ENCODE peak calls at places on chromosomes 3 and 15, in eight cellular contexts. One of them, this sample, is unnamed.
A peak's percentile ranks its signal among the peaks of the same experiment; 100 is the strongest.

GRCh38 chr15:100189849-100190248 is 151.9 kb downstream of the ADAMTS17 start:
- DNase-seq in pancreas: no peak
- DNase-seq in AG04450: no peak
- DNase-seq in fibroblast of lung: peak; percentile 48
- DNase-seq in lower leg skin: no peak
- DNase-seq in stomach: no peak
- DNase-seq in colonic mucosa: no peak
- DNase-seq in right atrium auricular region: no peak
- DNase-seq in this sample: no peak

GRCh38 chr15:42826251-42826890 is 89.4 kb upstream of the CDAN1 start:
- DNase-seq in pancreas: no peak
- DNase-seq in AG04450: no peak
- DNase-seq in fibroblast of lung: peak; percentile 9
- DNase-seq in lower leg skin: no peak
- DNase-seq in stomach: no peak
- DNase-seq in colonic mucosa: peak; percentile 19
- DNase-seq in right atrium auricular region: no peak
- DNase-seq in this sample: no peak

GRCh38 chr3:116165190-116165589 is 280.1 kb downstream of the LSAMP start:
- DNase-seq in pancreas: no peak
- DNase-seq in AG04450: no peak
- DNase-seq in fibroblast of lung: no peak
- DNase-seq in lower leg skin: no peak
- DNase-seq in stomach: no peak
- DNase-seq in colonic mucosa: no peak
- DNase-seq in right atrium auricular region: no peak
- DNase-seq in this sample: no peak

GRCh38 chr15:91593653-91594052 is 259.9 kb upstream of the SLCO3A1 start:
- DNase-seq in pancreas: no peak
- DNase-seq in AG04450: no peak
- DNase-seq in fibroblast of lung: no peak
- DNase-seq in lower leg skin: no peak
- DNase-seq in stomach: no peak
- DNase-seq in colonic mucosa: no peak
- DNase-seq in right atrium auricular region: no peak
- DNase-seq in this sample: no peak

GRCh38 chr15:88651971-88652370 is 13.2 kb downstream of the ISG20 start:
- DNase-seq in pancreas: no peak
- DNase-seq in AG04450: no peak
- DNase-seq in fibroblast of lung: no peak
- DNase-seq in lower leg skin: no peak
- DNase-seq in stomach: no peak
- DNase-seq in colonic mucosa: peak; percentile 16
- DNase-seq in right atrium auricular region: peak; percentile 36
- DNase-seq in this sample: no peak

GRCh38 chr15:31374489-31374888 is 47.9 kb downstream of the KLF13 start:
- DNase-seq in pancreas: peak; percentile 28
- DNase-seq in AG04450: no peak
- DNase-seq in fibroblast of lung: no peak
- DNase-seq in lower leg skin: no peak
- DNase-seq in stomach: no peak
- DNase-seq in colonic mucosa: peak; percentile 80
- DNase-seq in right atrium auricular region: no peak
- DNase-seq in this sample: no peak

GRCh38 chr15:48177383-48177874 is 666 bp downstream of the MYEF2 start:
- DNase-seq in pancreas: no peak
- DNase-seq in AG04450: no peak
- DNase-seq in fibroblast of lung: peak; percentile 70
- DNase-seq in lower leg skin: no peak
- DNase-seq in stomach: no peak
- DNase-seq in colonic mucosa: no peak
- DNase-seq in right atrium auricular region: no peak
- DNase-seq in this sample: peak; percentile 16

GRCh38 chr3:173617490-173617889 is 219.9 kb downstream of the NLGN1 start:
- DNase-seq in pancreas: peak; percentile 62
- DNase-seq in AG04450: no peak
- DNase-seq in fibroblast of lung: no peak
- DNase-seq in lower leg skin: no peak
- DNase-seq in stomach: peak; percentile 36
- DNase-seq in colonic mucosa: no peak
- DNase-seq in right atrium auricular region: no peak
- DNase-seq in this sample: no peak

GRCh38 chr3:45055411-45056143 is 29.5 kb downstream of the CLEC3B start:
- DNase-seq in pancreas: no peak
- DNase-seq in AG04450: peak; percentile 85
- DNase-seq in fibroblast of lung: peak; percentile 91
- DNase-seq in lower leg skin: no peak
- DNase-seq in stomach: no peak
- DNase-seq in colonic mucosa: no peak
- DNase-seq in right atrium auricular region: no peak
- DNase-seq in this sample: peak; percentile 74

GRCh38 chr3:136751259-136752045 is 726 bp downstream of the STAG1 start:
- DNase-seq in pancreas: peak; percentile 87
- DNase-seq in AG04450: peak; percentile 48
- DNase-seq in fibroblast of lung: peak; percentile 74
- DNase-seq in lower leg skin: peak; percentile 67
- DNase-seq in stomach: peak; percentile 81
- DNase-seq in colonic mucosa: peak; percentile 84
- DNase-seq in right atrium auricular region: peak; percentile 74
- DNase-seq in this sample: peak; percentile 39

GRCh38 chr3:138681463-138682215 is 73.1 kb downstream of the FAIM start:
- DNase-seq in pancreas: no peak
- DNase-seq in AG04450: no peak
- DNase-seq in fibroblast of lung: no peak
- DNase-seq in lower leg skin: no peak
- DNase-seq in stomach: no peak
- DNase-seq in colonic mucosa: no peak
- DNase-seq in right atrium auricular region: no peak
- DNase-seq in this sample: no peak

GRCh38 chr15:101091080-101092017 is 160.5 kb downstream of the CHSY1 start:
- DNase-seq in pancreas: no peak
- DNase-seq in AG04450: peak; percentile 24
- DNase-seq in fibroblast of lung: peak; percentile 85
- DNase-seq in lower leg skin: no peak
- DNase-seq in stomach: no peak
- DNase-seq in colonic mucosa: no peak
- DNase-seq in right atrium auricular region: peak; percentile 82
- DNase-seq in this sample: peak; percentile 52

GRCh38 chr3:190012784-190013183 is 107.9 kb downstream of the P3H2 start:
- DNase-seq in pancreas: no peak
- DNase-seq in AG04450: no peak
- DNase-seq in fibroblast of lung: peak; percentile 70
- DNase-seq in lower leg skin: no peak
- DNase-seq in stomach: no peak
- DNase-seq in colonic mucosa: no peak
- DNase-seq in right atrium auricular region: no peak
- DNase-seq in this sample: no peak

GRCh38 chr3:107988464-107989156 is 102.2 kb downstream of the CD47 start:
- DNase-seq in pancreas: peak; percentile 62
- DNase-seq in AG04450: no peak
- DNase-seq in fibroblast of lung: peak; percentile 59
- DNase-seq in lower leg skin: peak; percentile 73
- DNase-seq in stomach: peak; percentile 52
- DNase-seq in colonic mucosa: peak; percentile 85
- DNase-seq in right atrium auricular region: no peak
- DNase-seq in this sample: peak; percentile 73

GRCh38 chr3:47716656-47717055 is 65.0 kb downstream of the SMARCC1 start:
- DNase-seq in pancreas: no peak
- DNase-seq in AG04450: no peak
- DNase-seq in fibroblast of lung: no peak
- DNase-seq in lower leg skin: no peak
- DNase-seq in stomach: no peak
- DNase-seq in colonic mucosa: no peak
- DNase-seq in right atrium auricular region: no peak
- DNase-seq in this sample: no peak

GRCh38 chr15:64152507-64153387 is 1.2 kb downstream of the SNX22 start:
- DNase-seq in pancreas: peak; percentile 71
- DNase-seq in AG04450: no peak
- DNase-seq in fibroblast of lung: no peak
- DNase-seq in lower leg skin: no peak
- DNase-seq in stomach: no peak
- DNase-seq in colonic mucosa: no peak
- DNase-seq in right atrium auricular region: no peak
- DNase-seq in this sample: no peak

GRCh38 chr15:89201465-89202005 is 19.8 kb downstream of the RLBP1 start:
- DNase-seq in pancreas: no peak
- DNase-seq in AG04450: no peak
- DNase-seq in fibroblast of lung: no peak
- DNase-seq in lower leg skin: no peak
- DNase-seq in stomach: no peak
- DNase-seq in colonic mucosa: no peak
- DNase-seq in right atrium auricular region: no peak
- DNase-seq in this sample: no peak

GRCh38 chr3:157175678-157176077 is 15.7 kb upstream of the CCNL1 start:
- DNase-seq in pancreas: peak; percentile 71
- DNase-seq in AG04450: no peak
- DNase-seq in fibroblast of lung: peak; percentile 16
- DNase-seq in lower leg skin: no peak
- DNase-seq in stomach: no peak
- DNase-seq in colonic mucosa: peak; percentile 45
- DNase-seq in right atrium auricular region: no peak
- DNase-seq in this sample: no peak

GRCh38 chr15:68479406-68479805 is 47.4 kb upstream of the ITGA11 start:
- DNase-seq in pancreas: no peak
- DNase-seq in AG04450: peak; percentile 24
- DNase-seq in fibroblast of lung: peak; percentile 97
- DNase-seq in lower leg skin: no peak
- DNase-seq in stomach: no peak
- DNase-seq in colonic mucosa: peak; percentile 26
- DNase-seq in right atrium auricular region: peak; percentile 88
- DNase-seq in this sample: no peak

GRCh38 chr3:195102609-195103467 is 168.1 kb downstream of the XXYLT1 start:
- DNase-seq in pancreas: no peak
- DNase-seq in AG04450: peak; percentile 88
- DNase-seq in fibroblast of lung: peak; percentile 95
- DNase-seq in lower leg skin: peak; percentile 52
- DNase-seq in stomach: no peak
- DNase-seq in colonic mucosa: peak; percentile 71
- DNase-seq in right atrium auricular region: no peak
- DNase-seq in this sample: peak; percentile 95

GRCh38 chr3:20097015-20097414 is 56.8 kb downstream of the KAT2B start:
- DNase-seq in pancreas: no peak
- DNase-seq in AG04450: no peak
- DNase-seq in fibroblast of lung: peak; percentile 9
- DNase-seq in lower leg skin: no peak
- DNase-seq in stomach: peak; percentile 61
- DNase-seq in colonic mucosa: no peak
- DNase-seq in right atrium auricular region: no peak
- DNase-seq in this sample: no peak

GRCh38 chr15:39907216-39907615 is 12.8 kb downstream of the GPR176 start:
- DNase-seq in pancreas: no peak
- DNase-seq in AG04450: no peak
- DNase-seq in fibroblast of lung: no peak
- DNase-seq in lower leg skin: no peak
- DNase-seq in stomach: no peak
- DNase-seq in colonic mucosa: no peak
- DNase-seq in right atrium auricular region: no peak
- DNase-seq in this sample: no peak

GRCh38 chr3:161560006-161560637 is 63.5 kb downstream of the OTOL1 start:
- DNase-seq in pancreas: no peak
- DNase-seq in AG04450: no peak
- DNase-seq in fibroblast of lung: peak; percentile 38
- DNase-seq in lower leg skin: no peak
- DNase-seq in stomach: peak; percentile 28
- DNase-seq in colonic mucosa: peak; percentile 21
- DNase-seq in right atrium auricular region: no peak
- DNase-seq in this sample: no peak

DNA sequence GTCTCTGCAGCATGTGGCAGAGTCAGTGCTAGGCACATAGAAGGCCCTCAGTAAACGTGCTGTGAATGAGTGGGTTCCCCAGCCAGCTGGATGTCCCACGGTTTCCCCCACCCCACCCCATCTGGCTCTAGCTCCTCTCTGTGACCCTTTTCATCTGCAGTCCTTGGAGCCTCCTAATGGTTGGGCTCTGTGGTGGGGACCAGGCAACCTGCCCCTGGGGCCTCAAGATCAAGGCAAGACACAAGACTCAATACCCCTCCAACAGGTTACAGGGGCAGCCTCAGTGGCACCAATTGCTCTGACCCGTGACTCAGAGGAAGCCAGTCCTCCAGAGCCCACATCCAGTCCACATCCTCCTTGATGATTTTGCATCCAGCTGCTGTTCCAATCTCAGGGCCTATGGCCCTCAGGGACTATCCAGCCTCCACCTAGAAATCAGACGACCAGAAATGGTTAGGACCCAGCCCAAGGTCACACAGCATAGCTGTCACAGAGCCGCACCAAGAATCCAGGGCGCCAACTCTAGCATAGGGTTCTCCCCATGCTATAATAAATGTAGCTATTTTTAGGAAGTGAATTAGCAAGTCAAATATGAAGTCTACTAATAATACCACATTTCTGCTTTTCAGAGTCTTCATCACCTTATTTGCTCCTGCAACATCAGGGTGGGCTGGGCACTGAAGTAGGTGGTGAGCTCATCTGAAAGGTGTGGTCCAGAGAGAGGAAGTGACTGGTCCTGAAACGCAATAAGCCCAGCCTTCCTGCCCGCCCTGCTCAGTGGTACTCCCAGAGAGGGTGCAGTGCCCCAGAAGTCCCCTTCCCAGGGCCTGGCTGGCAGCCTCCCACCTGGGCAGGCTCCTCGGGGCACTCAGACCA is 17.4 kb upstream of the CYP11A1 start:
- DNase-seq in pancreas: no peak
- DNase-seq in AG04450: no peak
- DNase-seq in fibroblast of lung: peak; percentile 82
- DNase-seq in lower leg skin: no peak
- DNase-seq in stomach: peak; percentile 46
- DNase-seq in colonic mucosa: no peak
- DNase-seq in right atrium auricular region: no peak
- DNase-seq in this sample: no peak
- H3K4me3 ChIP-seq in pancreas: no peak overlapping the region
- H3K4me3 ChIP-seq in AG04450: no peak overlapping the region
- H3K4me3 ChIP-seq in fibroblast of lung: no peak overlapping the region
- H3K4me3 ChIP-seq in lower leg skin: no peak overlapping the region
- H3K4me3 ChIP-seq in stomach: no peak overlapping the region
- H3K4me3 ChIP-seq in colonic mucosa: no peak overlapping the region
- H3K4me3 ChIP-seq in right atrium auricular region: no peak overlapping the region
- H3K4me3 ChIP-seq in this sample: no peak overlapping the region

GRCh38 chr3:6825527-6825926 is 35.4 kb upstream of the GRM7 start:
- DNase-seq in pancreas: no peak
- DNase-seq in AG04450: no peak
- DNase-seq in fibroblast of lung: no peak
- DNase-seq in lower leg skin: no peak
- DNase-seq in stomach: no peak
- DNase-seq in colonic mucosa: no peak
- DNase-seq in right atrium auricular region: no peak
- DNase-seq in this sample: no peak
- TF ChIP-seq CTCF in pancreas: no peak
- TF ChIP-seq CTCF in AG04450: no peak
- TF ChIP-seq CTCF in fibroblast of lung: no peak
- TF ChIP-seq CTCF in lower leg skin: no peak
- TF ChIP-seq CTCF in stomach: no peak
- TF ChIP-seq CTCF in colonic mucosa: no peak
- TF ChIP-seq CTCF in right atrium auricular region: no peak
- TF ChIP-seq CTCF in this sample: no peak

GRCh38 chr15:26772588-26773484 is at the start of gene GABRB3:
- DNase-seq in pancreas: peak; percentile 84
- DNase-seq in AG04450: no peak
- DNase-seq in fibroblast of lung: peak; percentile 17
- DNase-seq in lower leg skin: no peak
- DNase-seq in stomach: peak; percentile 69
- DNase-seq in colonic mucosa: peak; percentile 25
- DNase-seq in right atrium auricular region: no peak
- DNase-seq in this sample: no peak
- H3K4me3 ChIP-seq in pancreas: peak within 1 kb of the TSS; percentile 52
- H3K4me3 ChIP-seq in AG04450: peak within 1 kb of the TSS; percentile 31
- H3K4me3 ChIP-seq in fibroblast of lung: no peak within 1 kb of the TSS
- H3K4me3 ChIP-seq in lower leg skin: no peak within 1 kb of the TSS
- H3K4me3 ChIP-seq in stomach: peak within 1 kb of the TSS; percentile 50
- H3K4me3 ChIP-seq in colonic mucosa: peak within 1 kb of the TSS; percentile 5
- H3K4me3 ChIP-seq in right atrium auricular region: peak within 1 kb of the TSS; percentile 62
- H3K4me3 ChIP-seq in this sample: no peak within 1 kb of the TSS

GRCh38 chr3:186609247-186609868 is 3.5 kb upstream of the AHSG start:
- DNase-seq in pancreas: peak; percentile 69
- DNase-seq in AG04450: no peak
- DNase-seq in fibroblast of lung: no peak
- DNase-seq in lower leg skin: no peak
- DNase-seq in stomach: peak; percentile 41
- DNase-seq in colonic mucosa: peak; percentile 27
- DNase-seq in right atrium auricular region: no peak
- DNase-seq in this sample: no peak
- TF ChIP-seq CTCF in pancreas: no peak
- TF ChIP-seq CTCF in AG04450: peak; percentile 22
- TF ChIP-seq CTCF in fibroblast of lung: no peak
- TF ChIP-seq CTCF in lower leg skin: no peak
- TF ChIP-seq CTCF in stomach: no peak
- TF ChIP-seq CTCF in colonic mucosa: no peak
- TF ChIP-seq CTCF in right atrium auricular region: no peak
- TF ChIP-seq CTCF in this sample: peak; percentile 24